ENCODE peak calls at places on chromosomes 1 and 21, in ten cellular contexts. P is Ammon's horn; L is T-cell; Z is endothelial cell; M is activated naive CD8-positive, alpha-beta T cell treated with anti-CD3 and anti-CD28 coated beads, Interleukin-2, amount 50 U/mL, for 24 hours; W is nephron progenitor cell; C is activated CD4-positive, alpha-beta T cell treated with anti-CD3 and anti-CD28 coated beads, Interleukin-2, amount 10 ng/mL, durations not matched to agents 7 days and 5 days; U is NCI-H460; H is aorta; V is cardiac fibroblast. A is an unnamed sample.

GRCh38 chr1:62271137-62271536 is 48.1 kb downstream of the KANK4 start:
- DNase-seq in M (no peak), Z (no peak), W (no peak), U (no peak), V (no peak), L (no peak), C (no peak), P (no peak), H (no peak), A (no peak)

GRCh38 chr1:99728494-99729235 is 37.8 kb downstream of the FRRS1 start:
- DNase-seq in C (no peak), L (no peak), M (no peak), W (no peak), P (no peak), Z (peak; percentile 36), V (peak; percentile 26), U (peak; percentile 24), H (no peak), A (no peak)

GRCh38 chr1:65235867-65236805 is 73.2 kb upstream of the DNAJC6 start:
- DNase-seq in C (no peak), M (no peak), Z (no peak), W (no peak), V (peak; percentile 74), P (peak; percentile 40), U (peak; percentile 48), H (no peak), L (no peak), A (no peak)

GRCh38 chr21:36166705-36167104 is 10.1 kb downstream of the DOP1B start:
- DNase-seq in L (no peak), M (no peak), W (peak; percentile 26), Z (no peak), C (no peak), U (no peak), H (no peak), P (no peak), V (no peak), A (no peak)

GRCh38 chr1:52904590-52905375 is 16.8 kb downstream of the ECHDC2 start:
- DNase-seq in P (no peak), U (no peak), L (peak; percentile 21), M (peak; percentile 51), Z (peak; percentile 63), V (peak; percentile 20), W (peak; percentile 29), C (peak; percentile 40), H (no peak), A (no peak)

GRCh38 chr1:231487019-231487418 is 41.5 kb upstream of the TSNAX start:
- DNase-seq in P (no peak), U (no peak), V (peak; percentile 56), C (no peak), M (no peak), W (no peak), H (no peak), Z (no peak), L (no peak), A (no peak)

GRCh38 chr1:239388578-239388977 is 2.2 kb downstream of the CHRM3 start:
- DNase-seq in C (no peak), P (no peak), V (no peak), U (no peak), L (no peak), H (no peak), Z (no peak), M (no peak), W (no peak), A (no peak)

GRCh38 chr1:166721145-166721544 is 118.1 kb upstream of the POGK start:
- DNase-seq in L (no peak), Z (no peak), W (no peak), M (no peak), V (no peak), H (no peak), C (no peak), P (no peak), U (no peak), A (no peak)

GRCh38 chr1:10428956-10429355 is 1.3 kb upstream of the CENPS start:
- DNase-seq in U (no peak), V (no peak), W (no peak), H (no peak), P (no peak), M (no peak), Z (no peak), C (no peak), L (no peak), A (no peak)

GRCh38 chr1:187654635-187655034 is 825.9 kb downstream of the PLA2G4A start:
- DNase-seq in M (no peak), U (no peak), W (no peak), V (no peak), H (no peak), Z (no peak), P (no peak), C (no peak), L (no peak), A (no peak)

GRCh38 chr21:31710586-31710985 is 21.3 kb downstream of the SCAF4 start:
- DNase-seq in Z (no peak), H (no peak), W (no peak), P (no peak), M (no peak), U (no peak), C (no peak), L (no peak), V (peak; percentile 62), A (no peak)

GRCh38 chr1:223739366-223740057 is 27.2 kb downstream of the CAPN2 start:
- DNase-seq in P (no peak), Z (no peak), L (no peak), U (no peak), M (no peak), W (no peak), C (no peak), H (no peak), V (no peak), A (no peak)

GRCh38 chr1:34974626-34975025 is 10.5 kb downstream of the TMEM35B start:
- DNase-seq in P (no peak), L (no peak), Z (no peak), M (no peak), C (no peak), H (no peak), W (no peak), U (no peak), V (no peak), A (no peak)

GRCh38 chr1:5983361-5984103 is 8.7 kb downstream of the NPHP4 start:
- DNase-seq in H (no peak), C (no peak), L (no peak), Z (no peak), U (peak; percentile 42), M (no peak), P (no peak), W (no peak), V (peak; percentile 33), A (no peak)

A was measured in esophagus muscularis mucosa.